ENCODE peak calls at places on chromosomes 7 and 10, in six cellular contexts. T is hepatocyte, P is MM.1S, M is tibial nerve, G is heart left ventricle, I is WERI-Rb-1. F is an unnamed sample.

GRCh38 chr7:114789942-114790341 is 132.0 kb upstream of the MDFIC start:
- DNase-seq in T (no peak), P (no peak), M (no peak), G (no peak), I (no peak), F (peak; percentile 89)

GRCh38 chr7:151081170-151082101 is 827 bp upstream of the FASTK start:
- DNase-seq in T (peak; percentile 60), P (no peak), M (no peak), G (no peak), I (no peak), F (no peak)

GRCh38 chr10:24694086-24694485 is 29.6 kb downstream of the ARHGAP21 start:
- DNase-seq in T (no peak), P (no peak), M (no peak), G (no peak), I (no peak), F (no peak)

GRCh38 chr10:125117941-125118630 is 42.3 kb downstream of the CTBP2 start:
- DNase-seq in T (no peak), P (no peak), M (peak; percentile 21), G (peak; percentile 61), I (no peak), F (no peak)

GRCh38 chr10:71251319-71251718 is 38.9 kb downstream of the UNC5B start:
- DNase-seq in T (no peak), P (no peak), M (no peak), G (no peak), I (no peak), F (no peak)

GRCh38 chr10:126638542-126638941 is 32.0 kb downstream of the C10orf90 start:
- DNase-seq in T (no peak), P (no peak), M (no peak), G (no peak), I (no peak), F (no peak)

GRCh38 chr7:100546129-100546867 is 7.3 kb downstream of the AGFG2 start:
- DNase-seq in T (peak; percentile 49), P (no peak), M (no peak), G (no peak), I (no peak), F (no peak)

GRCh38 chr10:11551915-11552602 is 59.4 kb downstream of the USP6NL start:
- DNase-seq in T (peak; percentile 57), P (no peak), M (no peak), G (no peak), I (no peak), F (peak; percentile 83)

GRCh38 chr10:124529661-124530214 is 68.1 kb downstream of the LHPP start:
- DNase-seq in T (no peak), P (no peak), M (no peak), G (no peak), I (no peak), F (no peak)

GRCh38 chr10:11776080-11776479 is 33.9 kb downstream of the ECHDC3 start:
- DNase-seq in T (peak; percentile 39), P (no peak), M (no peak), G (no peak), I (no peak), F (no peak)

GRCh38 chr7:56105508-56105907 is 768 bp downstream of the CHCHD2 start:
- DNase-seq in T (no peak), P (peak; percentile 49), M (no peak), G (no peak), I (no peak), F (peak; percentile 77)

GRCh38 chr10:114995468-114995867 is 57.5 kb downstream of the TRUB1 start:
- DNase-seq in T (no peak), P (no peak), M (no peak), G (no peak), I (no peak), F (peak; percentile 58)

GRCh38 chr7:125173571-125173970 is 243.9 kb upstream of the POT1 start:
- DNase-seq in T (no peak), P (no peak), M (no peak), G (no peak), I (no peak), F (no peak)

GRCh38 chr10:129662386-129662785 is 195.3 kb downstream of the MGMT start:
- DNase-seq in T (no peak), P (no peak), M (no peak), G (no peak), I (no peak), F (no peak)

GRCh38 chr10:119302591-119303253 is 95.4 kb downstream of the GRK5 start:
- DNase-seq in T (peak; percentile 80), P (no peak), M (no peak), G (peak; percentile 16), I (no peak), F (no peak)

GRCh38 chr10:48655426-48656240 is 29.0 kb upstream of the WDFY4 start:
- DNase-seq in T (peak; percentile 26), P (peak; percentile 73), M (no peak), G (peak; percentile 87), I (no peak), F (peak; percentile 32)

DNA sequence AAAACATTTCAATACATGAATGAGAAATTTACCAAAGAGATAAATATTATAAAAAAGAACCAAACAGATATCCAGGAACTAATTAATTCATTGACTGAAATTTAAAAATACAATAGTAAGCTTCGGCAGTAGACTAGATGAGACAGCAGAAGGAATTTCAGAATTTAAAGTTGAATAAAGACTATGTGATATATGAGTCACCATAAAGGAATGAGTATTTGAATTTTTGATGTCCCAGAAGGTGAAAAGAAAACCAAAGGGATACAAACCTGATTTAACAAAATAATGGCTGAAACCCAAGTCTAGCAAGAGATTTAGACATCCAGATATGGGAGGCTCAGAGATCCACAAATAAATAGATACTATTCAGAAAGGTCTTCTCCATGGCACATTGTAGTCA is 623.9 kb upstream of the FOXK1 start:
- DNase-seq in T (no peak), P (no peak), M (no peak), G (no peak), I (no peak), F (no peak)
- H3K27ac ChIP-seq in T (no peak overlapping the region), P (no peak overlapping the region), M (no peak overlapping the region), G (no peak overlapping the region), I (no peak overlapping the region), F (no peak overlapping the region)

GRCh38 chr10:22615819-22616499 is 98.4 kb downstream of the PIP4K2A start:
- DNase-seq in T (peak; percentile 40), P (peak; percentile 64), M (no peak), G (peak; percentile 55), I (no peak), F (no peak)
- H3K4me3 ChIP-seq in T (no peak overlapping the region), P (peak overlapping the region; percentile 72), M (no peak overlapping the region), G (no peak overlapping the region), I (no peak overlapping the region), F (peak overlapping the region; percentile 43)

GRCh38 chr10:86387221-86387794 is 20.7 kb upstream of the GRID1 start:
- DNase-seq in T (no peak), P (no peak), M (no peak), G (no peak), I (no peak), F (no peak)
- TF ChIP-seq CTCF in T (no peak), P (no peak), M (no peak), G (no peak), I (peak; percentile 18), F (peak; percentile 43)

GRCh38 chr10:46540412-46541016 is 15.9 kb downstream of the GPRIN2 start:
- DNase-seq in T (no peak), P (no peak), M (peak; percentile 4), G (peak; percentile 9), I (no peak), F (no peak)
- H3K27ac ChIP-seq in T (peak overlapping the region; percentile 90), P (no peak overlapping the region), M (peak overlapping the region; percentile 53), G (no peak overlapping the region), I (no peak overlapping the region), F (peak overlapping the region; percentile 77)